ENCODE peak calls at places on chromosomes 6 and 20, in five cellular contexts. J, D, E, T and Z are unnamed samples.

GRCh38 chr6:118890997-118891790 is 2.8 kb upstream of the ASF1A start:
- DNase-seq in J (no peak), D (no peak), E (no peak), T (no peak), Z (no peak)

GRCh38 chr6:34511923-34512737 is 44.0 kb downstream of the SPDEF start:
- DNase-seq in J (no peak), D (no peak), E (no peak), T (no peak), Z (no peak)

GRCh38 chr20:32168184-32168910 is 39.2 kb downstream of the PLAGL2 start:
- DNase-seq in J (peak), D (no peak), E (no peak), T (peak), Z (no peak)

GRCh38 chr6:15507746-15508145 is 155.1 kb downstream of the DTNBP1 start:
- DNase-seq in J (peak), D (no peak), E (no peak), T (no peak), Z (no peak)

GRCh38 chr6:148251286-148251685 is 91.4 kb upstream of the SASH1 start:
- DNase-seq in J (peak), D (no peak), E (no peak), T (peak), Z (no peak)

GRCh38 chr6:56891754-56892153 is 63.2 kb upstream of the BEND6 start:
- DNase-seq in J (no peak), D (no peak), E (no peak), T (no peak), Z (no peak)

GRCh38 chr6:139927236-139927635 is 552.8 kb upstream of the CITED2 start:
- DNase-seq in J (peak), D (no peak), E (no peak), T (peak), Z (no peak)

GRCh38 chr20:37911838-37912273 is 8.9 kb downstream of the VSTM2L start:
- DNase-seq in J (peak), D (peak), E (no peak), T (peak), Z (no peak)

GRCh38 chr6:120478650-120479049 is 855.6 kb downstream of the TBC1D32 start:
- DNase-seq in J (no peak), D (no peak), E (no peak), T (no peak), Z (no peak)

GRCh38 chr6:10451828-10452509 is 37.1 kb upstream of the TFAP2A start:
- DNase-seq in J (peak), D (no peak), E (no peak), T (peak), Z (peak)

GRCh38 chr6:14240411-14241166 is 123.0 kb downstream of the CD83 start:
- DNase-seq in J (no peak), D (no peak), E (no peak), T (no peak), Z (no peak)

GRCh38 chr20:46277602-46278001 is 30.7 kb downstream of the CDH22 start:
- DNase-seq in J (no peak), D (no peak), E (no peak), T (no peak), Z (no peak)

GRCh38 chr20:46276531-46276930 is 31.8 kb downstream of the CDH22 start:
- DNase-seq in J (no peak), D (no peak), E (no peak), T (no peak), Z (no peak)

GRCh38 chr20:46282669-46283068 is 25.6 kb downstream of the CDH22 start:
- DNase-seq in J (no peak), D (no peak), E (no peak), T (no peak), Z (no peak)

GRCh38 chr20:46275091-46275490 is 33.2 kb downstream of the CDH22 start:
- DNase-seq in J (no peak), D (no peak), E (no peak), T (no peak), Z (no peak)

GRCh38 chr20:46279104-46279503 is 29.2 kb downstream of the CDH22 start:
- DNase-seq in J (no peak), D (no peak), E (no peak), T (no peak), Z (no peak)
- TF ChIP-seq CTCF in J (no peak), D (no peak), E (no peak), T (no peak), Z (no peak)

GRCh38 chr6:17940151-17940791 is 47.2 kb downstream of the KIF13A start:
- DNase-seq in J (no peak), D (no peak), E (no peak), T (no peak), Z (no peak)

GRCh38 chr6:17935188-17936149 is 52.0 kb downstream of the KIF13A start:
- DNase-seq in J (no peak), D (no peak), E (no peak), T (no peak), Z (no peak)

GRCh38 chr6:17941318-17941717 is 46.1 kb downstream of the KIF13A start:
- DNase-seq in J (no peak), D (no peak), E (no peak), T (no peak), Z (no peak)

GRCh38 chr6:17938885-17939284 is 48.5 kb downstream of the KIF13A start:
- DNase-seq in J (peak), D (no peak), E (no peak), T (peak), Z (no peak)
- H3K4me3 ChIP-seq in J (no peak), D (no peak), E (no peak), T (no peak), Z (no peak)

DNA sequence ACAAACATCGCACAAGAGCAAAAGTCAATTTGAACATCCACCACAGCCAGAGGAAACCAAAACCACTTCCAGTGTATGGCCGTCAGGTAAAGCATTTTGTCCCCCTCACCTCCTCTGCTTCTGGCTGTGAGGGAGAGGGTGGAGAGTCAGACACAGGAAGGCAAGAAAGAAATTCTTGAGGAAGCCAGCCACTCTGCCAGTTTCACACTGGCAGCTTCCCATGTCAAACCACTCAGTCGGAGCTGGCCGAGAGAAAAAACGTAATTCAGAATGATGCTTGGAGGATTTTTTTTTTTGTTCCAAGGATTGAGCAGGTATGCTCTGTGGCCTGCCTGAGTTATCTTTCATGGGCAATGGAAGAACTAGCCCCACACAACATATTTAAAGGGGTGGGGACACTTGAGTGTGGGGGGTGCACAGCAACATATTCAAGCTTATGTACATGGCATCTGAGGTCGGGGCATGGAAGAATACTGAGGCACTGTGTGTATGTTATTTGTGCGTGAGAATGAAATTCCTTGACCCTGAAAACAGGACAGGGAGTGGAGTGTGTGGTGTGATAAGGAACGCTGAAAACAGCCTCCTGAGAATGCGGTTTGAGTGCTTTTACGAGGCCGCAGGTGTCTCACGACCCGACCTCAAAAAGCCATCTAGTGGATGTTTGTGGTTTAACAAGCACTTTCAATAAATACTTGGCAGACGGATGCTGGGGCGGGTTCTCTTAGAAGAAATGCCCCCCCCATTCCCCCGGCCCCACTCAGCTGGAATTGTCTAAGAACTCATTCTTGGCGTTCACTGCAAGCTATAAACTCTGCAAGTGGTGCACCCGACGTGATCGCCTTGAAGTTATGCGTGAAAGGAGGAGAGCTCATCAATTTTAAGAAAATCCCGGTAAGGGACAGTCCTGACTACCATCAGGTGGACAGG is 27.5 kb upstream of the ZBTB22 start:
- DNase-seq in J (peak), D (peak), E (peak), T (peak), Z (no peak)
- TF ChIP-seq CTCF in J (peak), D (peak), E (peak), T (peak), Z (peak)

DNA sequence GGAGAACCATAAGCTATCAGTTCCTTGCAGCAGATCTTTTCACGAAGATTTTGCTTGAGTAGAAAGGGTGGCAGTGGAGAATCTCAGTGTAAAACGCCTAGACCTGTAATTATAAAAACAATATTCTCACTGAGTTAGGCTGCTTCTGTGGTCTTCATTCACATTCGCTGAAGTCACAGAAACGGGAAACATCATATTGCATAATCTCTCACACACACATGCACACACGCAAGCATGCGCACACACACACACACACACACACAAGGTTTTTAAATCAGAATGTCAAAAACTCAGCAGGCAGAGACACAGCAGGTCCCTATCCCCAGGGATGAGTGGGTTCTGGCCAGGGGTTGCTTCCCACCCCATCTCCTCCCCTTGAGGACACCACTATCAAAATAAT is 175.5 kb downstream of the ATXN1 start:
- DNase-seq in J (no peak), D (no peak), E (no peak), T (peak), Z (peak)
- H3K4me3 ChIP-seq in J (no peak), D (no peak), E (no peak), T (no peak), Z (peak)

GRCh38 chr6:44630125-44631028 is 242.9 kb downstream of the CDC5L start:
- DNase-seq in J (peak), D (no peak), E (peak), T (peak), Z (no peak)
- TF ChIP-seq CTCF in J (peak), D (no peak), E (no peak), T (peak), Z (peak)

GRCh38 chr20:44186201-44186600 is 787 bp downstream of the JPH2 start:
- DNase-seq in J (no peak), D (peak), E (no peak), T (no peak), Z (no peak)
- H3K4me3 ChIP-seq in J (no peak), D (peak), E (no peak), T (no peak), Z (peak)

GRCh38 chr6:158468666-158469065 is 91.2 kb upstream of the TMEM181 start:
- DNase-seq in J (no peak), D (no peak), E (no peak), T (no peak), Z (no peak)
- TF ChIP-seq CTCF in J (no peak), D (no peak), E (no peak), T (no peak), Z (no peak)